ENCODE peak calls at places on chromosomes 12 and 14, in eight cellular contexts. L, J, D, A, R, M, I and F are unnamed samples.

GRCh38 chr12:103493199-103493598 is 2.6 kb downstream of the C12orf42 start:
- DNase-seq in L (no peak), J (no peak), D (no peak), A (no peak), R (no peak), M (no peak), I (no peak), F (no peak)

GRCh38 chr14:67618617-67619063 is 1.1 kb upstream of the ARG2 start:
- DNase-seq in L (no peak), J (peak), D (peak), A (peak), R (peak), M (peak), I (peak), F (peak)

GRCh38 chr12:109998241-109998903 is 858 bp upstream of the ANKRD13A start:
- DNase-seq in L (no peak), J (no peak), D (no peak), A (no peak), R (no peak), M (no peak), I (no peak), F (no peak)

GRCh38 chr14:55438066-55438683 is 2.2 kb downstream of the TBPL2 start:
- DNase-seq in L (no peak), J (peak), D (peak), A (peak), R (peak), M (no peak), I (no peak), F (peak)

GRCh38 chr12:2691001-2691339 is 103.8 kb upstream of the FKBP4 start:
- DNase-seq in L (no peak), J (peak), D (no peak), A (peak), R (no peak), M (peak), I (no peak), F (peak)

GRCh38 chr12:30846776-30847175 is 79.8 kb upstream of the TSPAN11 start:
- DNase-seq in L (no peak), J (no peak), D (no peak), A (no peak), R (no peak), M (no peak), I (no peak), F (no peak)

GRCh38 chr12:110004598-110004997 is 5.4 kb downstream of the ANKRD13A start:
- DNase-seq in L (no peak), J (no peak), D (no peak), A (no peak), R (no peak), M (no peak), I (no peak), F (no peak)

GRCh38 chr12:66931091-66931490 is 252.2 kb upstream of the GRIP1 start:
- DNase-seq in L (no peak), J (no peak), D (no peak), A (no peak), R (no peak), M (no peak), I (no peak), F (no peak)

GRCh38 chr14:50875359-50876090 is 3.7 kb downstream of the ABHD12B start:
- DNase-seq in L (no peak), J (no peak), D (no peak), A (no peak), R (peak), M (no peak), I (no peak), F (no peak)

GRCh38 chr12:1530592-1531159 is 63.7 kb downstream of the FBXL14 start:
- DNase-seq in L (no peak), J (no peak), D (peak), A (no peak), R (no peak), M (no peak), I (no peak), F (no peak)

GRCh38 chr12:29655861-29656260 is 127.9 kb downstream of the TMTC1 start:
- DNase-seq in L (no peak), J (no peak), D (no peak), A (no peak), R (no peak), M (no peak), I (no peak), F (no peak)

GRCh38 chr12:90858261-90858660 is 96.7 kb downstream of the CCER1 start:
- DNase-seq in L (no peak), J (no peak), D (no peak), A (no peak), R (peak), M (no peak), I (no peak), F (peak)